ENCODE peak calls at places on chromosomes 2 and 18, in six cellular contexts. K is HCT116, V is GM12878, U is endothelial cell of umbilical vein, P is K562, J is HepG2. C is an unnamed sample.

GRCh38 chr2:73561422-73561821 is 80.8 kb downstream of the NAT8 start:
- DNase-seq in K (no peak), V (no peak), U (no peak), P (no peak), J (no peak), C (no peak)

GRCh38 chr18:48597110-48597509 is 58.3 kb downstream of the CTIF start:
- DNase-seq in K (no peak), V (no peak), U (no peak), P (no peak), J (no peak), C (no peak)

GRCh38 chr2:46632349-46632748 is 153.0 kb downstream of the TMEM247 start:
- DNase-seq in K (peak), V (no peak), U (peak), P (peak), J (peak), C (peak)

GRCh38 chr18:34971313-34971712 is 69.9 kb upstream of the MAPRE2 start:
- DNase-seq in K (no peak), V (no peak), U (no peak), P (no peak), J (no peak), C (no peak)

GRCh38 chr2:198517961-198518360 is 713.6 kb downstream of the PLCL1 start:
- DNase-seq in K (no peak), V (no peak), U (no peak), P (no peak), J (no peak), C (no peak)

GRCh38 chr2:109098251-109098920 is 30.6 kb upstream of the SH3RF3 start:
- DNase-seq in K (no peak), V (no peak), U (peak), P (no peak), J (no peak), C (no peak)

GRCh38 chr2:233312874-233313273 is 5.3 kb downstream of the SAG start:
- DNase-seq in K (no peak), V (no peak), U (no peak), P (no peak), J (no peak), C (no peak)

GRCh38 chr2:85583667-85584353 is 421 bp upstream of the VAMP5 start:
- DNase-seq in K (no peak), V (no peak), U (no peak), P (no peak), J (peak), C (no peak)

GRCh38 chr2:144078091-144078490 is 441.8 kb downstream of the ZEB2 start:
- DNase-seq in K (no peak), V (no peak), U (no peak), P (no peak), J (no peak), C (no peak)

GRCh38 chr2:84716564-84716963 is 164.3 kb downstream of the TRABD2A start:
- DNase-seq in K (no peak), V (no peak), U (no peak), P (no peak), J (no peak), C (no peak)

GRCh38 chr18:59708988-59709387 is 11.8 kb upstream of the CCBE1 start:
- DNase-seq in K (no peak), V (no peak), U (no peak), P (no peak), J (no peak), C (peak)

GRCh38 chr18:37476182-37476581 is 89.4 kb downstream of the CELF4 start:
- DNase-seq in K (peak), V (no peak), U (peak), P (peak), J (peak), C (peak)

GRCh38 chr2:14480906-14481305 is 151.6 kb upstream of the LRATD1 start:
- DNase-seq in K (no peak), V (no peak), U (no peak), P (no peak), J (no peak), C (no peak)

GRCh38 chr2:102122115-102122514 is 20.4 kb upstream of the IL1R1 start:
- DNase-seq in K (no peak), V (no peak), U (no peak), P (no peak), J (no peak), C (no peak)

GRCh38 chr18:11246466-11246865 is 97.1 kb upstream of the PIEZO2 start:
- DNase-seq in K (no peak), V (no peak), U (no peak), P (no peak), J (no peak), C (no peak)

GRCh38 chr2:126600715-126601114 is 55.2 kb upstream of the GYPC start:
- DNase-seq in K (no peak), V (no peak), U (no peak), P (no peak), J (no peak), C (no peak)

GRCh38 chr18:55781481-55781957 is 193.5 kb upstream of the TCF4 start:
- DNase-seq in K (no peak), V (no peak), U (peak), P (peak), J (no peak), C (peak)

GRCh38 chr2:119702918-119703401 is 24.0 kb downstream of the TMEM177 start:
- DNase-seq in K (peak), V (no peak), U (peak), P (peak), J (peak), C (peak)

GRCh38 chr2:119701352-119701751 is 22.4 kb downstream of the TMEM177 start:
- DNase-seq in K (no peak), V (no peak), U (no peak), P (no peak), J (no peak), C (peak)

GRCh38 chr2:119699016-119699606 is 20.1 kb downstream of the TMEM177 start:
- DNase-seq in K (no peak), V (no peak), U (peak), P (no peak), J (no peak), C (no peak)

GRCh38 chr2:119702203-119702917 is 23.4 kb downstream of the TMEM177 start:
- DNase-seq in K (no peak), V (no peak), U (no peak), P (no peak), J (no peak), C (no peak)

GRCh38 chr2:119700866-119701265 is 21.9 kb downstream of the TMEM177 start:
- DNase-seq in K (no peak), V (no peak), U (no peak), P (no peak), J (no peak), C (peak)
- TF ChIP-seq EZH2 in K (no peak), V (no peak), U (no peak), P (no peak), J (no peak), C (no peak)

DNA sequence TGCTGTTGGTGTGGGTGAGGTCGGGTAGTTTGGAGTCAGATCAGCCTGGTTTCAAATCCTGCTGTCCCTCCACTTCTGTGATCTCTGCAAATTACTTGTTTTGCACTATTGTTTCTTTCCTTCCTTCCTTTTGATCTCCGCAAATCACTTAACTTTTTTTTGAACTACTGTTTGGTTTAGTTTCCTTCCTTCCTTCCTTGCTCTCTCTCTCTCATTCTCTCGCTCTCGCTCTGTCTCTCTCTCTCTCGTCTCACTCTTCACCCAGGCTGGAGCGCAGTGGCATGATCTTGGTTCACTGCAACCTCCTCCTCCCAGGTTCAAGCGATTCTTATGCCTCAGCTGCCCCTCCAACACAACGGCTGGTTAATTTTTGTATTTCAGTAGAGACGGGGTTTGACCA is 141.6 kb upstream of the ITGA6 start:
- DNase-seq in K (no peak), V (no peak), U (no peak), P (no peak), J (no peak), C (no peak)
- TF ChIP-seq POLR2AphosphoS5 in K (no peak), V (no peak), U (peak), P (no peak), J (no peak), C (no peak)

GRCh38 chr2:177303939-177304338 is 39.4 kb upstream of the NFE2L2 start:
- DNase-seq in K (no peak), V (no peak), U (no peak), P (no peak), J (no peak), C (no peak)
- TF ChIP-seq CTCF in K (no peak), V (no peak), U (no peak), P (peak), J (no peak), C (peak)

GRCh38 chr2:54724560-54725342 is 1.3 kb downstream of the EML6 start:
- DNase-seq in K (no peak), V (no peak), U (no peak), P (no peak), J (no peak), C (peak)
- TF ChIP-seq EZH2 in K (no peak), V (no peak), U (peak), P (no peak), J (no peak), C (no peak)

GRCh38 chr2:67013821-67014220 is 383.3 kb upstream of the ETAA1 start:
- DNase-seq in K (no peak), V (no peak), U (no peak), P (no peak), J (no peak), C (no peak)
- TF ChIP-seq POLR2AphosphoS5 in K (no peak), V (no peak), U (no peak), P (no peak), J (no peak), C (no peak)

GRCh38 chr18:74063023-74063422 is 84.6 kb downstream of the FBXO15 start:
- DNase-seq in K (no peak), V (no peak), U (no peak), P (peak), J (no peak), C (peak)
- TF ChIP-seq CTCF in K (no peak), V (no peak), U (no peak), P (peak), J (no peak), C (peak)

DNA sequence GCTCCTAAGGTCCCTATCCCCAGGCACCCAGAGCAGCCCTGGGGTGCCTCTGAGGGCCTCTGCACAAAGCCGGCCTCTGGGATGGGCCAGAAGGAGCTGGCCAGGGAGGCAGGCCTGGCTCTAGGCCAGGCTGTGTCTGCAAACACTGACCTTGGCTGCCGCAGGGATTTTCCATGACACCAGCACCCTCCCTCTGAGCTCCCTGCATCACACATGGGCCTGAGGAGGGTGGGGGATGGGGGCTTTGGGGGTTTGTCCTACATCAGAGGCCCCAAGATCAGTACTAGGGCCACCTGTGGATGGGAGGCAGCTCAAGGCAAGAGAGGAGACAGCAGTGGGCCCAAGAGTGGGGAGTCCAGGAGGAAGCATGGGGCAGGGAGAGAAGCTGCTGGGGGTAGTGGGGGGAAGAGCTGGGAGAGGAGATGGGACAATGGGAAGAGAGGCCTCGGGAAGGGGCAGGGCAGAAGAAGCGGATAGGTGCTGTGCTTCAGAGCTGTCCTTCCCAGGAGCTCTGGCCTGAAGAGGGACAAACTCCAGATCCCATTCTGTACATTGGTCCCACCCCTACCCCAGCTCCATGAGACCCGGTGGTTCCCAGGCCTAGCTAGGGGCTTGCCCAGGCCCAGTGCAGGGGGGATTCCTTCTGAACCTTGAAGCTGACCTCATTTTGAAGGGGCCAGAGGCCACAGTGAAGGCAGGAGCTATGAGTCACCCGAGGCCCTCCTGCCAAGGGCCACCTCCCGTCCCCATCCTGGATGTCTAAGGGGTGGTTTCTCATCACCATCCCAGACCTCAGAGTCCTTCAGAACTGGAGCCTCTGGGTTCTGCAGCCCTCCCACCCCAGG is 28.0 kb downstream of the KCNK3 start:
- DNase-seq in K (peak), V (no peak), U (peak), P (peak), J (peak), C (no peak)
- TF ChIP-seq EZH2 in K (no peak), V (no peak), U (no peak), P (no peak), J (no peak), C (no peak)

GRCh38 chr2:232300894-232301387 is 77.6 kb upstream of the ALPP start:
- DNase-seq in K (no peak), V (no peak), U (peak), P (no peak), J (peak), C (no peak)
- TF ChIP-seq POLR2AphosphoS5 in K (no peak), V (no peak), U (no peak), P (no peak), J (no peak), C (no peak)

DNA sequence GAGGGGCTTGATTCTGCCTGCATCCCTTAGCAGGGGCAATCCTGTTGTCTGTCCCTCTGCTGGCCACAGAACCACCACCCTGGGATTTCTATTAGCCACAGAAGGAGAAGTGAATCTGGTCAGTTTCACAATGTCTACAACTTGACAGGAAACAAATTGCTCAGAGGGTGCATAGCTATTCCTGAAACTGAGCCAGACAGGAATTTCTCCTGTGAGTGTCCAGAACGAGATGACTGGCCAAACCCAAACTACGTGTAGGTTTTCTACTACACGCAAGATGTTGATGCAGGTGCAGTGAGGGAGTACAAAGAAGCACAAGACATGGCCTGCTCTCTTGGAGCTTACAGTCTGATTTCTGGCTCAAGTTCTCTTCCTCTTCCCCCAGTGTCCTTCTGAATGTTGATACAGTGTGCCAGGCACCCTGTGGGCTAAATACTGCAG is 201.9 kb downstream of the CLIP4 start:
- DNase-seq in K (no peak), V (peak), U (no peak), P (no peak), J (no peak), C (no peak)
- TF ChIP-seq CTCF in K (no peak), V (no peak), U (no peak), P (no peak), J (no peak), C (no peak)

GRCh38 chr2:200763422-200763821 is 48.3 kb upstream of the BZW1 start:
- DNase-seq in K (no peak), V (no peak), U (peak), P (no peak), J (no peak), C (no peak)

GRCh38 chr2:200762127-200762526 is 49.6 kb upstream of the BZW1 start:
- DNase-seq in K (no peak), V (no peak), U (no peak), P (no peak), J (no peak), C (no peak)

GRCh38 chr2:200765995-200766660 is 45.6 kb upstream of the BZW1 start:
- DNase-seq in K (peak), V (no peak), U (no peak), P (no peak), J (no peak), C (no peak)

GRCh38 chr2:200767111-200767885 is 44.4 kb upstream of the BZW1 start:
- DNase-seq in K (no peak), V (no peak), U (no peak), P (no peak), J (no peak), C (no peak)

DNA sequence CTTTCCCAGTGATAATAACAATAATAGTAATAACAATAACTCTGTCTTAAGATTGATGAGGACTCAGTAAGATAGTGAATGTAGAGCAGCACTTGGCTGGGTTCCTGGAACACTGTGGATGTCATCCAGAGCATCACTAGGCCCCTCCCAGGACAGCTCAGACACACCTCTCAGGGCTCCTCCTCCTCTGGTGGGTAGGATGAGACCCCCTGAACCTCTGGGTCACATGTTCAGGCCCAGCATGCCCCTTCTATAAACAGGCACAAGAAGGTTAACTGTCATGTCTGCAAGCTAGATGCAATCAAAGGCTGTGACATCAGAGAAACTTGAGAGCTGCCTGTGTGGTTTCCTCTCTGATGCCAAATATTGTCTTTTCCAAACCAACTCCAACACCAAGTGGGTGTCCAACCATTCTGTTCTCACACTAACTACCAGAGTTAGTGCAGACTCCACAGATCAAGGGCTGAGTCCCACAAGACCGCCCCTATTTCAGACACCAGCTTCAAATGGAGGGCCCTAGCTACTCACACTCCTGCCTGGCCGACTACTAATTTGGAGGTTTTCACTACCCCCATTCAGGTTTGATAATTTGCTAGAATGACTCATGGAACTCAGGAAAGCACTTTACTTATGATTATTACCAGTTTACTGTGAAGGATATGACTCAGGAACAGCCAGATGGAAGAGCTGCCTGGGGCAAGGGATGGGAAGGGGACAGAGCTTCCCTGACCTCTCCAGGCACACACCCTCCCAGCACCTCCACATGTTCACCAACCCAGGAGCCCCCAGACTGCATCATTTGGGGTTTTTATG is 46.4 kb upstream of the BZW1 start:
- DNase-seq in K (peak), V (no peak), U (peak), P (peak), J (peak), C (no peak)
- TF ChIP-seq EZH2 in K (no peak), V (no peak), U (no peak), P (no peak), J (no peak), C (no peak)

C was measured in GM23338.